ENCODE peak calls at places on chromosomes 5 and 9, in five cellular contexts. H is uterus; J is aorta; N is cardiac muscle cell; B is effector memory CD4-positive, alpha-beta T cell. K is an unnamed sample. For H3K4me1, the result is how much of the 10 kb centered on the place peaks cover.

GRCh38 chr5:90191352-90192045 is 218.1 kb downstream of the CETN3 start:
- DNase-seq in J (no peak), H (no peak), B (no peak), N (no peak), K (no peak)

GRCh38 chr9:73259086-73259696 is 107.5 kb downstream of the ANXA1 start:
- DNase-seq in J (no peak), H (no peak), B (no peak), N (no peak), K (no peak)

GRCh38 chr5:9869616-9870288 is 239.6 kb upstream of the TAS2R1 start:
- DNase-seq in N (peak), B (no peak), H (no peak), J (no peak), K (no peak)

GRCh38 chr5:77391240-77391765 is 100.8 kb downstream of the WDR41 start:
- DNase-seq in B (no peak), H (no peak), N (no peak), J (no peak), K (no peak)

GRCh38 chr5:143064207-143064606 is 294.0 kb downstream of the ARHGAP26 start:
- DNase-seq in N (peak), J (no peak), B (no peak), H (no peak), K (no peak)

GRCh38 chr9:77663754-77664153 is 15.6 kb upstream of the GNA14 start:
- DNase-seq in J (no peak), H (no peak), B (no peak), N (no peak), K (peak)

GRCh38 chr5:174547814-174548213 is 176.6 kb upstream of the MSX2 start:
- DNase-seq in J (no peak), H (no peak), B (no peak), N (no peak), K (no peak)

GRCh38 chr5:171336486-171337206 is 27.6 kb downstream of the TLX3 start:
- DNase-seq in N (peak), B (no peak), J (no peak), H (no peak), K (no peak)

GRCh38 chr5:6497267-6497666 is 48.6 kb downstream of the UBE2QL1 start:
- DNase-seq in B (no peak), H (no peak), J (no peak), N (no peak), K (no peak)

GRCh38 chr5:1029945-1030625 is 21.5 kb downstream of the NKD2 start:
- DNase-seq in J (peak), B (no peak), N (no peak), H (no peak), K (no peak)

GRCh38 chr9:36903541-36904435 is 130.3 kb downstream of the PAX5 start:
- DNase-seq in H (no peak), B (no peak), J (no peak), N (peak), K (peak)
- H3K4me1 ChIP-seq in H (under half), B (under half), J (under half), N (under half), K (under half)

GRCh38 chr5:35924122-35924949 is 14.1 kb downstream of the CAPSL start:
- DNase-seq in N (peak), B (no peak), J (no peak), H (no peak), K (no peak)
- H3K4me3 ChIP-seq in N (no peak), B (no peak), J (no peak), H (peak), K (no peak)

GRCh38 chr5:168041583-168041982 is 249.9 kb upstream of the WWC1 start:
- DNase-seq in B (no peak), J (no peak), H (no peak), N (no peak), K (no peak)
- H3K4me1 ChIP-seq in B (under half), J (under half), H (under half), N (under half), K (under half)

GRCh38 chr9:68732405-68733020 is 27.5 kb downstream of the PIP5K1B start:
- DNase-seq in H (no peak), J (no peak), B (no peak), N (no peak), K (no peak)

GRCh38 chr9:68730570-68731227 is 25.7 kb downstream of the PIP5K1B start:
- DNase-seq in N (no peak), B (no peak), J (no peak), H (no peak), K (no peak)

GRCh38 chr9:68733021-68733405 is 28.0 kb downstream of the PIP5K1B start:
- DNase-seq in B (no peak), N (no peak), J (no peak), H (no peak), K (no peak)

GRCh38 chr9:68728731-68729130 is 23.7 kb downstream of the PIP5K1B start:
- DNase-seq in N (no peak), B (no peak), H (no peak), J (no peak), K (no peak)

DNA sequence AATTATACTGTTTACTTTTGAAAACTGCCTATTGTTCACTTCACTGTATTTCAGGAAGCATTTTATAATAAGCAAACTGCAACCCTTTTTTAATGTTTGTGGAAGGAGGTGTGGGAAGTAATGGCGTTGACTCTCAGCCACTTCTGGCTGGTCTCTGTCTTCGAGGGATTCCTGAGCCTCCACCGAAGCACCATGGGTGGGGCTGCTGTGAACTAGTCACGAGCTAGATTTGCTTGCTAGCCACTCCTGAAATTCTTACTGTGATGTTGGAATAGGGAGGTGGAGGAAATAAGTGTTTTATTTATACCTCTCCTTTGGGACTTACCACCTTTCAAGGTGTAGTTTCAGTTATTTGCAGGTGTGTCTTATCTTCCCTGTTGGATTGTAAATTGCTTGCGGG is 26.8 kb downstream of the PIP5K1B start:
- DNase-seq in B (no peak), H (no peak), N (no peak), J (no peak), K (no peak)
- H3K4me3 ChIP-seq in B (no peak), H (no peak), N (no peak), J (no peak), K (no peak)

GRCh38 chr9:130199605-130200004 is 27.4 kb downstream of the NCS1 start:
- DNase-seq in J (no peak), N (no peak), H (no peak), B (no peak), K (no peak)

GRCh38 chr9:130198501-130199179 is 26.4 kb downstream of the NCS1 start:
- DNase-seq in J (no peak), H (no peak), B (no peak), N (no peak), K (no peak)

GRCh38 chr9:130196643-130197042 is 24.4 kb downstream of the NCS1 start:
- DNase-seq in B (no peak), N (no peak), J (no peak), H (no peak), K (no peak)

GRCh38 chr9:130197386-130197785 is 25.2 kb downstream of the NCS1 start:
- DNase-seq in N (no peak), H (no peak), B (no peak), J (no peak), K (no peak)

GRCh38 chr9:130197888-130198287 is 25.7 kb downstream of the NCS1 start:
- DNase-seq in B (no peak), N (no peak), J (no peak), H (no peak), K (no peak)
- H3K4me1 ChIP-seq in B (under half), N (half or more), J (under half), H (under half), K (under half)

GRCh38 chr9:130681769-130682489 is 11.7 kb upstream of the EXOSC2 start:
- DNase-seq in N (no peak), J (no peak), H (no peak), B (no peak), K (no peak)

GRCh38 chr9:130680836-130681768 is 12.5 kb upstream of the EXOSC2 start:
- DNase-seq in H (peak), J (peak), N (peak), B (peak), K (peak)

GRCh38 chr9:130685104-130685503 is 8.5 kb upstream of the EXOSC2 start:
- DNase-seq in B (no peak), N (no peak), J (no peak), H (no peak), K (no peak)

GRCh38 chr9:130687615-130688014 is 6.0 kb upstream of the EXOSC2 start:
- DNase-seq in J (no peak), H (no peak), B (no peak), N (no peak), K (no peak)

GRCh38 chr9:130682490-130683121 is 11.0 kb upstream of the EXOSC2 start:
- DNase-seq in N (peak), J (peak), H (peak), B (peak), K (peak)
- H3K4me3 ChIP-seq in N (no peak), J (no peak), H (peak), B (peak), K (no peak)

DNA sequence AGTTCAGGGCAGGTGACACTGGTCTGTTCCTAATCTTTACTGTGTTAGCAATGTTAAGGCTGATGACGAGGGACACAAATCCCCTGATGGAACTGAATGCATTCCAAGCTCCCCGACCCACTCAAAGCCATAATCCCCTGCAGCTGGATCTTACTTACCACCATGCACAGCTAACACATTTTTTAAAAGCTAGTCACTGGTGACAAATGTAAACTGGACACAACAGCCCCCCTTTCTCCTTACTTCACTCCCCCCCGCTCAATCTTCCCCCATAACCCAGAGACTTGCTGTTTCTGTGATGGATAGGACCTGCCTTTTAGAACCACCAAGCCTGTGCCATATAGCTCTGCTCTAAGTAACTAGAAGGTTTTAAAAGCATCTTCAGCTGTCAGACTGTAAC is 44.5 kb downstream of the BNC2 start:
- DNase-seq in J (no peak), H (no peak), N (peak), B (no peak), K (no peak)
- H3K4me1 ChIP-seq in J (under half), H (under half), N (under half), B (under half), K (under half)

GRCh38 chr5:55547792-55548191 is 13.0 kb upstream of the PLPP1 start:
- DNase-seq in N (no peak), B (no peak), J (no peak), H (no peak), K (no peak)

GRCh38 chr5:55546991-55547390 is 12.2 kb upstream of the PLPP1 start:
- DNase-seq in H (no peak), B (no peak), J (no peak), N (no peak), K (no peak)

GRCh38 chr5:55551904-55552303 is 17.1 kb upstream of the PLPP1 start:
- DNase-seq in N (no peak), J (no peak), H (no peak), B (no peak), K (no peak)

GRCh38 chr5:55554879-55555278 is 20.1 kb upstream of the PLPP1 start:
- DNase-seq in N (no peak), B (no peak), J (no peak), H (no peak), K (no peak)

GRCh38 chr5:55551298-55551846 is 16.6 kb upstream of the PLPP1 start:
- DNase-seq in B (no peak), N (no peak), H (no peak), J (no peak), K (no peak)
- H3K4me3 ChIP-seq in B (no peak), N (no peak), H (no peak), J (no peak), K (no peak)

GRCh38 chr9:125238127-125238914 is 2.8 kb downstream of the HSPA5 start:
- DNase-seq in B (no peak), H (no peak), N (no peak), J (peak), K (no peak)
- H3K4me1 ChIP-seq in B (under half), H (under half), N (under half), J (under half), K (under half)

DNA sequence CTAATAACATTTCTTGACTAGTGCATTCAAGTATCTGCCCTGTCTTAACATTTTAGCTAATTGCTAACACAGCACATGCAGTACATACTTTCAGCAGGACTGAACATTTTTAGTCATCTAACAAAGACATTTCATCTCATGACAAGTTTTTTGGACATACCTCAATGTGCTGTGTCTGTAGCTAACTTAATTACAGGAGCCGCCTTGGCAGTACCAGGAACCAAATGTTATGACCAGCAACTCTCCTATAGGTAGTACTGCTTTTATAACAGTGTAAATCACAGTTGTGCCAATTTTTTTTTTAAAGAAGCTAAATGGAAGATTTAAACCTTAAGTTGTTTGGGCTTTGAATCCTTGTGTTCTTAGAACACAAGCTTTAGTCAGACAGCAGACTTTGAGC is 99.4 kb upstream of the SAP30L start:
- DNase-seq in N (no peak), H (no peak), B (no peak), J (no peak), K (no peak)
- H3K4me3 ChIP-seq in N (no peak), H (no peak), B (no peak), J (no peak), K (no peak)

K was measured in lung.